ENCODE peak calls at places on chromosomes 1 and 21, in six cellular contexts. F, R, U, B, K and V are unnamed samples.

GRCh38 chr1:241593186-241593585 is 47.0 kb downstream of the CHML start:
- DNase-seq in F (no peak), B (no peak), R (no peak), K (no peak), U (no peak), V (no peak)

GRCh38 chr1:42176902-42177519 is 12.5 kb upstream of the GUCA2A start:
- DNase-seq in F (no peak), B (peak), R (no peak), K (peak), U (no peak), V (peak)

GRCh38 chr1:89356658-89357400 is 7.0 kb upstream of the GBP6 start:
- DNase-seq in K (no peak), B (peak), U (no peak), F (no peak), R (no peak), V (peak)

GRCh38 chr1:205199931-205200299 is 11.6 kb downstream of the DSTYK start:
- DNase-seq in R (no peak), K (no peak), F (no peak), U (no peak), B (no peak), V (no peak)

GRCh38 chr1:190084552-190084951 is 393.1 kb downstream of the BRINP3 start:
- DNase-seq in R (no peak), K (peak), B (no peak), U (peak), F (no peak), V (no peak)

GRCh38 chr1:159869173-159869572 is 6.7 kb upstream of the VSIG8 start:
- DNase-seq in F (no peak), R (no peak), B (peak), U (no peak), K (no peak), V (peak)

GRCh38 chr1:30009720-30010119 is 713.7 kb downstream of the MATN1 start:
- DNase-seq in B (no peak), F (no peak), R (no peak), U (no peak), K (no peak), V (no peak)

GRCh38 chr1:93774707-93775106 is 93.1 kb upstream of the BCAR3 start:
- DNase-seq in R (no peak), F (no peak), U (no peak), B (no peak), K (no peak), V (peak)

GRCh38 chr1:84260852-84261518 is 40.5 kb upstream of the SAMD13 start:
- DNase-seq in F (no peak), R (no peak), U (no peak), B (no peak), K (peak), V (no peak)

GRCh38 chr1:30929135-30929889 is 20.8 kb upstream of the SDC3 start:
- DNase-seq in R (no peak), K (peak), U (peak), F (no peak), B (peak), V (no peak)

GRCh38 chr1:88935522-88936222 is 44.3 kb upstream of the GTF2B start:
- DNase-seq in F (no peak), U (peak), R (no peak), K (peak), B (peak), V (peak)

GRCh38 chr1:205284420-205285144 is 37.0 kb downstream of the NUAK2 start:
- DNase-seq in R (peak), K (peak), U (peak), F (peak), B (peak), V (peak)

GRCh38 chr1:98044071-98044697 is 123.3 kb upstream of the DPYD start:
- DNase-seq in U (no peak), K (no peak), F (no peak), R (no peak), B (no peak), V (no peak)

GRCh38 chr21:36355071-36355680 is 30.0 kb upstream of the CHAF1B start:
- DNase-seq in K (no peak), R (no peak), B (no peak), U (no peak), F (no peak), V (no peak)

GRCh38 chr1:45522324-45523104 is 830 bp upstream of the PRDX1 start:
- DNase-seq in R (no peak), B (no peak), U (no peak), K (peak), F (no peak), V (peak)

GRCh38 chr1:172914517-172915144 is 136.1 kb downstream of the TNFSF18 start:
- DNase-seq in U (no peak), B (peak), K (no peak), F (no peak), R (no peak), V (peak)

GRCh38 chr1:64163972-64164371 is 39.5 kb upstream of the UBE2U start:
- DNase-seq in U (no peak), K (peak), R (no peak), F (no peak), B (peak), V (peak)

GRCh38 chr1:168135116-168135981 is 1.4 kb downstream of the GPR161 start:
- DNase-seq in R (no peak), U (no peak), B (no peak), K (no peak), F (no peak), V (peak)

GRCh38 chr1:220908757-220909156 is 29.5 kb downstream of the HLX start:
- DNase-seq in B (peak), R (no peak), K (peak), F (no peak), U (no peak), V (peak)

GRCh38 chr21:14084068-14084501 is 126.7 kb downstream of the LIPI start:
- DNase-seq in F (no peak), R (no peak), K (no peak), B (no peak), U (no peak), V (no peak)

GRCh38 chr1:89603651-89604413 is 29.1 kb upstream of the LRRC8C start:
- DNase-seq in K (no peak), B (peak), F (no peak), U (no peak), R (no peak), V (no peak)

GRCh38 chr1:2232916-2233438 is 4.9 kb downstream of the SKI start:
- DNase-seq in U (no peak), F (no peak), K (no peak), R (no peak), B (peak), V (no peak)

GRCh38 chr1:195097316-195097715 is 1510.9 kb downstream of the KCNT2 start:
- DNase-seq in K (no peak), B (no peak), R (no peak), F (no peak), U (no peak), V (peak)

GRCh38 chr1:26858891-26859630 is 3.9 kb upstream of the SFN start:
- DNase-seq in K (no peak), R (no peak), U (no peak), B (no peak), F (no peak), V (no peak)

GRCh38 chr1:61419681-61420080 is 305.3 kb downstream of the TM2D1 start:
- DNase-seq in U (no peak), R (no peak), K (no peak), B (no peak), F (no peak), V (no peak)

GRCh38 chr1:172638885-172639831 is 19.7 kb upstream of the FASLG start:
- DNase-seq in R (peak), K (peak), F (no peak), B (peak), U (no peak), V (peak)

GRCh38 chr1:95232646-95233320 is 1.2 kb upstream of the RWDD3 start:
- DNase-seq in R (no peak), B (peak), K (no peak), U (no peak), F (no peak), V (no peak)

GRCh38 chr1:35810096-35810860 is 2.5 kb downstream of the AGO4 start:
- DNase-seq in F (no peak), U (no peak), B (peak), K (no peak), R (no peak), V (peak)

GRCh38 chr1:201503397-201504176 is 3.3 kb downstream of the CSRP1 start:
- DNase-seq in B (peak), U (no peak), F (no peak), R (no peak), K (peak), V (peak)

GRCh38 chr1:231040800-231041704 is 998 bp upstream of the FAM89A start:
- DNase-seq in K (no peak), R (no peak), F (no peak), U (no peak), B (peak), V (no peak)

DNA sequence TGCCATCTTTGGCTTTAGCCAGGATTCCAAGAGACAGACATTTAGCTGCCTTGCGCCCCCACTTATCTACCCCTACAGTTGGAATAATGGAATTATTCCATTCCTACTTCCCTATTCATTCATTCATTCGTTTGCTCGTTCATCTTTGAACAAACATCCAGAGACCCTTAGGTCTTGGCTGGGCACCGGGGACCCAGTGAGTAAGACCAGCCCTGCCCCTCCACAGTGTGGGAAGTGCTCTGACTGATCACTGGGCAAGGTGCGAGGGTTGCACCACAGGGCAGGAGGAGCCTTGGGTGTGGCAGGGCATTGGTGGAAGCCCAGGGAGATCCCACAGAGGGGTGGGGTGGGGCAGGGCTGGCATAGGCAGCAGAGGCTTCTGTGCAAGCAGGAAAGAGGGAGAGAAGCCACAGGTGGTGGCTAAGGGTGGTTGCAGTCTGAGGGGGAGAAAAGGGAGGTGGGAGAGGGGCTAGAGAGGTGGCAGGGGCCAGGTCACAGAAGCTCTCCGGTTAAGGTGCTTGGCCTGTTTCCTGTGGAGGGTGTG is 35.0 kb upstream of the TMEM61 start:
- DNase-seq in F (peak), K (peak), R (no peak), U (no peak), B (no peak), V (no peak)
- TF ChIP-seq CTCF in F (no peak), K (no peak), R (no peak), U (peak), B (no peak), V (no peak)

GRCh38 chr1:39158330-39159086 is 46.0 kb upstream of the MACF1 start:
- DNase-seq in R (no peak), K (peak), U (no peak), F (peak), B (peak), V (peak)
- TF ChIP-seq CTCF in R (no peak), K (no peak), U (no peak), F (peak), B (no peak), V (peak)

GRCh38 chr1:70487471-70487840 is 76.4 kb downstream of the CTH start:
- DNase-seq in U (no peak), B (no peak), K (no peak), R (no peak), F (no peak), V (no peak)

GRCh38 chr1:70486676-70487470 is 75.8 kb downstream of the CTH start:
- DNase-seq in R (no peak), F (no peak), K (no peak), B (peak), U (no peak), V (peak)

GRCh38 chr1:70490153-70490552 is 79.1 kb downstream of the CTH start:
- DNase-seq in B (no peak), U (no peak), R (no peak), F (no peak), K (no peak), V (no peak)

GRCh38 chr1:70485624-70486023 is 74.6 kb downstream of the CTH start:
- DNase-seq in B (no peak), U (no peak), F (no peak), K (no peak), R (no peak), V (no peak)

GRCh38 chr1:70487910-70488665 is 77.0 kb downstream of the CTH start:
- DNase-seq in K (peak), F (no peak), B (peak), R (no peak), U (peak), V (peak)
- TF ChIP-seq CTCF in K (peak), F (peak), B (peak), R (peak), U (peak), V (peak)

DNA sequence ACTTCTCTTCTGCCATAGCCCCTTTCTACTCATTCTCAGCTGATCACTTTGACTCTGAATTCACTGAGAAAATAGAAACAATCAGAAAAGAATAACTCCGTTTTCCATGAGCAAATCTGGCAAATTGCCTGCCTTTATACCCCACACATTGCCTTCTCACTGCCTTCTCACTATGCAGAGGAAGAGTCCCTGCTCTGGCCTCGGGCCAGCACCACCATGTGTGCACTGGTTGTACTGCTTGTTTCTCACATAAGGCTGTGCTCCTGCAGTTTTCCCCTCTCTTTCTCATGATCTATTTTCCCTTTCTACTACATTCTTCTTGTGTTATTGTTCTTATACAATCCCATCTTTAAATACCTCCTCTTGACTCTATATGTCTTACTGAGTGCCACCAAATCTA is 2.3 kb upstream of the HMGCS2 start:
- DNase-seq in B (peak), K (no peak), F (no peak), U (no peak), R (no peak), V (peak)
- TF ChIP-seq CTCF in B (no peak), K (no peak), F (no peak), U (peak), R (no peak), V (no peak)

DNA sequence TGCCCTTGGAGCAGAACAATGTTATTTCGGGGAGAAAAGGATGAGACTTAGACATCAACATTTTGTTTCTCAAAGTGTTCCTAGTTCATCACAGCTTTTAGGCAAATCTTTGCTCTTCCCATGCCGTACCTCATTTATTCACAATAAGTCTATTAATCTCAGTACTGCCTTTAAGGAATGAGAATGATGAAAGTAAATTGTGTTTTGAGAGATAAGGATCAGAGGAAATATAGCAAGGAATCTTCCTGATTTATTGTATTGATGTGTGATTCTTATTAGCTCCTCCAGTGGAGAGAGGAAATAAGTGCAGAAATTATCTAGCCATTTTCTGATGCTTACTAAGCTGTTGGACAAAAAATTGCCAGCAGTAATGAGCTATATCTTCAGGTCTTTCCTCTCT is 2.0 kb downstream of the POLR3C start:
- DNase-seq in K (no peak), B (no peak), R (no peak), U (no peak), F (no peak), V (no peak)
- TF ChIP-seq CTCF in K (peak), B (no peak), R (no peak), U (no peak), F (no peak), V (no peak)

GRCh38 chr21:41411449-41412089 is 14.5 kb upstream of the MX1 start:
- DNase-seq in F (peak), U (no peak), R (no peak), K (peak), B (peak), V (no peak)
- TF ChIP-seq CTCF in F (peak), U (peak), R (no peak), K (no peak), B (peak), V (peak)

GRCh38 chr1:53123462-53124129 is 18.8 kb downstream of the SLC1A7 start:
- DNase-seq in R (peak), F (peak), B (peak), U (no peak), K (no peak), V (no peak)

GRCh38 chr1:53126495-53126894 is 15.9 kb downstream of the SLC1A7 start:
- DNase-seq in B (no peak), F (no peak), R (no peak), U (no peak), K (no peak), V (no peak)

GRCh38 chr1:53127546-53127945 is 14.9 kb downstream of the SLC1A7 start:
- DNase-seq in R (no peak), K (no peak), F (no peak), U (no peak), B (no peak), V (no peak)

GRCh38 chr1:53125122-53125521 is 17.3 kb downstream of the SLC1A7 start:
- DNase-seq in B (no peak), F (no peak), R (no peak), U (no peak), K (no peak), V (no peak)

GRCh38 chr1:53125623-53126360 is 16.6 kb downstream of the SLC1A7 start:
- DNase-seq in K (no peak), B (no peak), F (no peak), R (no peak), U (no peak), V (no peak)
- TF ChIP-seq CTCF in K (no peak), B (no peak), F (no peak), R (no peak), U (no peak), V (no peak)

GRCh38 chr1:47711211-47711847 is 273.5 kb downstream of the FOXD2 start:
- DNase-seq in B (no peak), K (no peak), F (no peak), R (no peak), U (no peak), V (no peak)

GRCh38 chr1:47708658-47709301 is 270.9 kb downstream of the FOXD2 start:
- DNase-seq in B (peak), K (peak), F (no peak), U (peak), R (no peak), V (peak)

GRCh38 chr1:47710075-47711071 is 272.5 kb downstream of the FOXD2 start:
- DNase-seq in K (peak), F (peak), B (peak), R (peak), U (peak), V (peak)

GRCh38 chr1:47707887-47708535 is 270.2 kb downstream of the FOXD2 start:
- DNase-seq in K (no peak), B (no peak), R (no peak), U (no peak), F (no peak), V (no peak)

GRCh38 chr1:47709302-47710074 is 271.6 kb downstream of the FOXD2 start:
- DNase-seq in U (peak), F (no peak), R (no peak), B (no peak), K (peak), V (no peak)
- TF ChIP-seq CTCF in U (peak), F (peak), R (no peak), B (peak), K (peak), V (peak)

DNA sequence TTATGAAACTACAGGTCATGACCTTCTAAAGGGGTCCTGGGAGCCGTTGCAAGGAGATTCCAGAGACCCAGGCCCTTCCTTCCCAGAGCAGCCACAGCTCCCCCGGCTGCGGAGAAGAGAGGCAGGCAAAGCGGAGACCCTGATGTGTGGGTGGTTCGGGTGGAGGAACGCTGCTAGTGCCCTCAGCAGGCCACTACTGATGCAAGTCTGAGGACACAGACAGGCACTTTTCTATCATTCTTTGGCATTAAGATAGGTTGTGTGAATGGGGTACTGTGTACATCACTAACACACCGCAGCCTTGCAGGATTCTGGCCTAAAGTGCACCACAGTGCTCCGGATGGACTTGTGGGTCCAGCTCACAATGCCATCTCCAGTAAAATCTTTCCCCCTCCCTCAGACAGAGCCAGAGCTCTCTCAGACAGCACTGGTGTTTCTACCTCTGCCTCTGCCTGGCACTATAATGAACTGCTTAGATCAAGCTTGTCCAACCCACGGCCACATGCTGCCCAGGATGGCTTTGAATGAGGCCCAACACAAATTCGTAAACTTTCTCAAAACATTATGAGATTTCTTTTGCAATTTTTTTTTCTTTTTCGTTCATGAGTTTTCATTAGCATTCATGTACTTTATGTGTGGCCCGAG is 121.4 kb downstream of the TGFBR3 start:
- DNase-seq in B (no peak), F (no peak), U (peak), R (no peak), K (no peak), V (no peak)
- TF ChIP-seq CTCF in B (no peak), F (no peak), U (no peak), R (no peak), K (no peak), V (no peak)